ENCODE peak calls at places on chromosome 15, in eight cellular contexts. O is activated T-cell treated with anti-CD3 and anti-CD28 coated beads, Interleukin-2, amount 50 U/mL, for 48 hours; G is iris pigment epithelial cell; E is posterior cingulate gyrus; Q is fibroblast of mammary gland; B is DMS153; R is activated CD4-positive, alpha-beta T cell treated with anti-CD3 and anti-CD28 coated beads, Interleukin-2, amount 10 ng/mL, durations not matched to agents 7 days and 5 days; T is globus pallidus. F is an unnamed sample.

GRCh38 chr15:43266834-43267233 is at the start of gene TGM5:
- DNase-seq in T (no peak), R (no peak), Q (no peak), O (no peak), E (no peak), B (no peak), G (no peak), F (no peak)

GRCh38 chr15:40122239-40122638 is 13.6 kb upstream of the BMF start:
- DNase-seq in T (peak; percentile 46), E (no peak), B (no peak), Q (no peak), R (no peak), G (no peak), O (no peak), F (no peak)

GRCh38 chr15:40313531-40314398 is 6.0 kb upstream of the PLCB2 start:
- DNase-seq in T (no peak), R (peak; percentile 23), O (no peak), B (peak; percentile 50), G (no peak), E (no peak), Q (no peak), F (peak; percentile 63)

GRCh38 chr15:56886450-56886856 is 32.0 kb upstream of the TCF12 start:
- DNase-seq in R (no peak), E (no peak), O (peak; percentile 23), G (peak; percentile 25), B (no peak), Q (no peak), T (no peak), F (no peak)

GRCh38 chr15:34721802-34722795 is 32.7 kb downstream of the GJD2 start:
- DNase-seq in T (peak; percentile 74), Q (peak; percentile 23), B (no peak), O (no peak), E (peak; percentile 58), G (peak; percentile 54), R (no peak), F (peak; percentile 84)

GRCh38 chr15:74635228-74635627 is 19.6 kb downstream of the CLK3 start:
- DNase-seq in B (no peak), T (peak; percentile 47), E (peak; percentile 64), G (peak; percentile 61), Q (peak; percentile 67), O (peak; percentile 83), R (peak; percentile 82), F (peak; percentile 71)

GRCh38 chr15:30670056-30670455 is 44.1 kb downstream of the ARHGAP11B start:
- DNase-seq in O (no peak), T (no peak), E (no peak), G (peak; percentile 10), Q (no peak), B (no peak), R (no peak), F (no peak)

GRCh38 chr15:63837032-63837431 is 3.3 kb upstream of the HERC1 start:
- DNase-seq in R (no peak), Q (no peak), E (no peak), B (no peak), G (no peak), O (no peak), T (no peak), F (no peak)

GRCh38 chr15:25846377-25846776 is 16.8 kb downstream of the ATP10A start:
- DNase-seq in R (peak; percentile 76), O (peak; percentile 78), E (no peak), B (no peak), T (no peak), G (no peak), Q (no peak), F (no peak)

GRCh38 chr15:39338251-39338650 is 242.6 kb upstream of the THBS1 start:
- DNase-seq in G (no peak), O (no peak), Q (no peak), E (no peak), B (no peak), R (no peak), T (no peak), F (no peak)

GRCh38 chr15:96503276-96503675 is 172.8 kb downstream of the NR2F2 start:
- DNase-seq in B (no peak), E (no peak), G (no peak), R (no peak), Q (no peak), T (no peak), O (no peak), F (no peak)

GRCh38 chr15:73983773-73984172 is 8.3 kb downstream of the STOML1 start:
- DNase-seq in Q (no peak), G (no peak), E (no peak), B (no peak), O (no peak), T (no peak), R (no peak), F (peak; percentile 43)

GRCh38 chr15:55993111-55993803 is at the start of gene NEDD4:
- DNase-seq in G (peak; percentile 89), Q (peak; percentile 83), O (peak; percentile 85), E (peak; percentile 75), B (peak; percentile 33), R (peak; percentile 78), T (peak; percentile 87), F (peak; percentile 91)

GRCh38 chr15:95760508-95760907 is 570.0 kb upstream of the NR2F2 start:
- DNase-seq in E (no peak), G (peak; percentile 8), T (no peak), Q (peak; percentile 21), R (no peak), B (no peak), O (no peak), F (peak; percentile 23)

GRCh38 chr15:89105147-89105546 is 16.9 kb downstream of the ABHD2 start:
- DNase-seq in R (no peak), O (no peak), B (no peak), G (peak; percentile 98), E (no peak), T (no peak), Q (peak; percentile 96), F (no peak)

GRCh38 chr15:92158426-92158825 is 235.3 kb upstream of the ST8SIA2 start:
- DNase-seq in E (no peak), O (peak; percentile 42), T (no peak), B (no peak), G (no peak), R (no peak), Q (no peak), F (no peak)

GRCh38 chr15:63288778-63289378 is 11.5 kb downstream of the APH1B start:
- DNase-seq in R (peak; percentile 33), O (no peak), T (peak; percentile 51), Q (peak; percentile 69), B (no peak), G (peak; percentile 55), E (no peak), F (no peak)

GRCh38 chr15:45112592-45113379 is 1.2 kb downstream of the DUOX2 start:
- DNase-seq in G (no peak), R (no peak), Q (no peak), T (no peak), O (peak; percentile 34), B (no peak), E (no peak), F (no peak)

GRCh38 chr15:40894689-40895308 is 549 bp downstream of the VPS18 start:
- DNase-seq in R (peak; percentile 74), E (no peak), Q (peak; percentile 80), O (peak; percentile 76), B (no peak), G (peak; percentile 80), T (no peak), F (peak; percentile 60)

GRCh38 chr15:78808550-78808949 is 2.7 kb downstream of the ADAMTS7 start:
- DNase-seq in Q (peak; percentile 58), R (peak; percentile 40), G (peak; percentile 68), B (no peak), E (no peak), T (no peak), O (peak; percentile 28), F (peak; percentile 39)